ENCODE peak calls at places on chromosome 17, in five cellular contexts. G is activated CD4-positive, alpha-beta T cell treated with anti-CD3 and anti-CD28 coated beads for 36 hours; A is left ventricle myocardium superior; H is Right ventricle myocardium superior; Z is stimulated activated naive CD8-positive, alpha-beta T cell treated with anti-CD3 and anti-CD28 coated beads, Interleukin-15, Interleukin-2, amounts not matched to agents 100 U/mL and 50 U/mL, for 24 hours. M is an unnamed sample.

GRCh38 chr17:39096435-39097158 is 54.8 kb downstream of the PLXDC1 start:
- ATAC-seq in Z (no peak), G (no peak), H (peak), A (peak), M (no peak)

GRCh38 chr17:28999216-28999615 is 6.6 kb downstream of the SEZ6 start:
- ATAC-seq in G (no peak), H (no peak), A (no peak), Z (no peak), M (no peak)

GRCh38 chr17:34883106-34884000 is 77.9 kb downstream of the CCT6B start:
- ATAC-seq in Z (no peak), A (no peak), G (no peak), H (no peak), M (no peak)

GRCh38 chr17:54948380-54948779 is 20.1 kb downstream of the COX11 start:
- ATAC-seq in A (no peak), Z (peak), G (peak), H (no peak), M (no peak)

GRCh38 chr17:53749178-53749577 is 73.5 kb upstream of the KIF2B start:
- ATAC-seq in H (no peak), G (no peak), Z (no peak), A (no peak), M (no peak)

GRCh38 chr17:60158751-60159478 is 9.1 kb downstream of the CA4 start:
- ATAC-seq in H (no peak), A (no peak), G (no peak), Z (no peak), M (no peak)

GRCh38 chr17:46115687-46116086 is 77.5 kb downstream of the KANSL1 start:
- ATAC-seq in G (no peak), Z (peak), H (peak), A (peak), M (no peak)

GRCh38 chr17:79960788-79961522 is 74.7 kb downstream of the TBC1D16 start:
- ATAC-seq in Z (no peak), H (no peak), G (no peak), A (no peak), M (no peak)

GRCh38 chr17:22268214-22268911 is 576.0 kb downstream of the KCNJ18 start:
- ATAC-seq in H (no peak), G (no peak), Z (no peak), A (no peak), M (no peak)

GRCh38 chr17:15341385-15341849 is at the start of gene TEKT3:
- ATAC-seq in G (peak), Z (peak), H (peak), A (peak), M (peak)

GRCh38 chr17:57294629-57295501 is 38.5 kb downstream of the MSI2 start:
- ATAC-seq in A (peak), H (peak), Z (peak), G (peak), M (no peak)

GRCh38 chr17:29018788-29019474 is 13.1 kb upstream of the SEZ6 start:
- ATAC-seq in A (no peak), Z (no peak), H (no peak), G (no peak), M (no peak)

GRCh38 chr17:19338031-19338990 is 24.2 kb downstream of the B9D1 start:
- ATAC-seq in G (peak), A (peak), H (peak), Z (peak), M (peak)

GRCh38 chr17:17612085-17613022 is 20.8 kb upstream of the PEMT start:
- ATAC-seq in G (no peak), A (no peak), H (no peak), Z (no peak), M (no peak)

GRCh38 chr17:44043326-44043725 is 23.1 kb downstream of the LSM12 start:
- ATAC-seq in Z (no peak), A (peak), G (no peak), H (no peak), M (peak)

M was measured in gastroesophageal sphincter.